ENCODE peak calls at places on chromosomes 13 and 19, in four cellular contexts. V is fibroblast of the aortic adventitia, P is right lobe of liver, J is A549. H is an unnamed sample.

GRCh38 chr13:93721483-93721882 is 494.9 kb downstream of the GPC6 start:
- DNase-seq in V (no peak), P (no peak), J (no peak), H (no peak)

GRCh38 chr13:113598481-113598880 is 13.9 kb downstream of the TFDP1 start:
- DNase-seq in V (no peak), P (no peak), J (no peak), H (no peak)

GRCh38 chr13:40506592-40507446 is 159.6 kb downstream of the FOXO1 start:
- DNase-seq in V (no peak), P (no peak), J (no peak), H (no peak)

GRCh38 chr19:38228491-38229439 is 4.7 kb upstream of the DPF1 start:
- DNase-seq in V (no peak), P (no peak), J (no peak), H (no peak)

GRCh38 chr19:8578642-8579265 is 1.5 kb upstream of the MYO1F start:
- DNase-seq in V (peak), P (peak), J (peak), H (peak)

GRCh38 chr13:84649853-84650252 is 767.6 kb upstream of the SLITRK1 start:
- DNase-seq in V (peak), P (no peak), J (no peak), H (no peak)

GRCh38 chr19:23392706-23393105 is 2.6 kb downstream of the ZNF91 start:
- DNase-seq in V (no peak), P (no peak), J (no peak), H (no peak)

GRCh38 chr19:36436531-36436930 is 18.1 kb upstream of the ZFP82 start:
- DNase-seq in V (no peak), P (no peak), J (no peak), H (peak)

GRCh38 chr13:113448885-113449692 is 4.2 kb downstream of the ADPRHL1 start:
- DNase-seq in V (peak), P (no peak), J (peak), H (peak)

GRCh38 chr13:107450426-107450825 is 764.9 kb downstream of the LIG4 start:
- DNase-seq in V (peak), P (no peak), J (no peak), H (peak)

GRCh38 chr19:49869009-49869483 is 1.7 kb upstream of the PNKP start:
- DNase-seq in V (no peak), P (no peak), J (no peak), H (no peak)

GRCh38 chr19:1104452-1105216 is 840 bp downstream of the GPX4 start:
- DNase-seq in V (peak), P (peak), J (no peak), H (peak)

GRCh38 chr13:88456155-88456554 is 785.0 kb downstream of the SLITRK5 start:
- DNase-seq in V (no peak), P (no peak), J (no peak), H (no peak)

GRCh38 chr13:50198508-50198907 is 183.3 kb downstream of the KCNRG start:
- DNase-seq in V (peak), P (no peak), J (no peak), H (peak)

GRCh38 chr19:2261438-2262172 is 5.4 kb upstream of the JSRP1 start:
- DNase-seq in V (peak), P (no peak), J (no peak), H (no peak)

GRCh38 chr13:73914119-73914518 is 220.1 kb downstream of the KLF12 start:
- DNase-seq in V (peak), P (no peak), J (no peak), H (no peak)

GRCh38 chr13:39132286-39132685 is 94.0 kb downstream of the NHLRC3 start:
- DNase-seq in V (no peak), P (no peak), J (no peak), H (peak)

GRCh38 chr13:24274452-24274971 is 34.9 kb upstream of the C1QTNF9 start:
- DNase-seq in V (no peak), P (no peak), J (no peak), H (no peak)

GRCh38 chr13:48258002-48258401 is 25.0 kb downstream of the ITM2B start:
- DNase-seq in V (no peak), P (no peak), J (peak), H (no peak)

GRCh38 chr13:22298530-22298929 is 627.7 kb downstream of the FGF9 start:
- DNase-seq in V (no peak), P (no peak), J (no peak), H (no peak)

GRCh38 chr19:17842663-17843313 is 5.0 kb downstream of the JAK3 start:
- DNase-seq in V (no peak), P (no peak), J (no peak), H (no peak)

GRCh38 chr13:26785845-26786630 is 25.5 kb upstream of the GPR12 start:
- DNase-seq in V (peak), P (peak), J (no peak), H (no peak)

GRCh38 chr19:15223649-15224371 is 8.4 kb downstream of the EPHX3 start:
- DNase-seq in V (no peak), P (no peak), J (no peak), H (no peak)

GRCh38 chr19:10003271-10003670 is 7.0 kb downstream of the COL5A3 start:
- DNase-seq in V (no peak), P (no peak), J (no peak), H (no peak)

GRCh38 chr19:10005632-10006334 is 4.5 kb downstream of the COL5A3 start:
- DNase-seq in V (no peak), P (no peak), J (no peak), H (no peak)

GRCh38 chr19:10004617-10005016 is 5.7 kb downstream of the COL5A3 start:
- DNase-seq in V (no peak), P (no peak), J (no peak), H (no peak)

GRCh38 chr19:10000171-10000826 is 10.0 kb downstream of the COL5A3 start:
- DNase-seq in V (peak), P (peak), J (peak), H (peak)

DNA sequence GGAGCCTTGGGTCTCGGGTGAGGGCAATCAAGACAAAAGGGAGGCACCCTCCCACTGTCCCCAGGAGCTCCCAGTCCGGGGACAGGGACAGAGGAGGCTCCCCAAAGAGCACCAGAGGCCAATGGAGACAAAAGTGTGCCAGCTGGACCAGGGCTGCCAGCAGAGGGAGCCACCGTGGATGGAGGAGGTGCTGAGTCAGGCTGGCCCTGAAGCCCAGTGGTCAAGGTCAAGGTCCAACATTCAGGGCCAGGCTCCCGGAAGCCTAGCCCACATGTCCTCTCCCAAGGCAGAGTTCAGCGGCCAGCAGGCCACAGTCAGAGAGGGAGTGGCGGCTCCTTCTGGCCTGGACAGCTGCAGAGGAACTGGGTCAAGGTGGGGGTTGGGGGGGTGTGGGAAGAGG is 8.4 kb downstream of the COL5A3 start:
- DNase-seq in V (no peak), P (peak), J (no peak), H (peak)
- TF ChIP-seq CTCF in V (peak), P (peak), J (peak), H (peak)

GRCh38 chr13:41919031-41919740 is 41.7 kb downstream of the VWA8 start:
- DNase-seq in V (peak), P (no peak), J (no peak), H (no peak)
- TF ChIP-seq CTCF in V (no peak), P (no peak), J (no peak), H (no peak)

GRCh38 chr13:68234278-68234677 is 1004.1 kb upstream of the PCDH9 start:
- DNase-seq in V (no peak), P (no peak), J (no peak), H (peak)
- TF ChIP-seq CTCF in V (no peak), P (peak), J (no peak), H (peak)

GRCh38 chr13:97125051-97125809 is 96.9 kb upstream of the MBNL2 start:
- DNase-seq in V (peak), P (no peak), J (no peak), H (peak)
- TF ChIP-seq CTCF in V (no peak), P (no peak), J (no peak), H (no peak)

GRCh38 chr19:30158067-30158892 is 213.9 kb upstream of the ZNF536 start:
- DNase-seq in V (no peak), P (no peak), J (no peak), H (no peak)
- TF ChIP-seq CTCF in V (no peak), P (no peak), J (no peak), H (no peak)

GRCh38 chr13:19324325-19324724 is 142.7 kb upstream of the TUBA3C start:
- DNase-seq in V (no peak), P (no peak), J (no peak), H (no peak)

DNA sequence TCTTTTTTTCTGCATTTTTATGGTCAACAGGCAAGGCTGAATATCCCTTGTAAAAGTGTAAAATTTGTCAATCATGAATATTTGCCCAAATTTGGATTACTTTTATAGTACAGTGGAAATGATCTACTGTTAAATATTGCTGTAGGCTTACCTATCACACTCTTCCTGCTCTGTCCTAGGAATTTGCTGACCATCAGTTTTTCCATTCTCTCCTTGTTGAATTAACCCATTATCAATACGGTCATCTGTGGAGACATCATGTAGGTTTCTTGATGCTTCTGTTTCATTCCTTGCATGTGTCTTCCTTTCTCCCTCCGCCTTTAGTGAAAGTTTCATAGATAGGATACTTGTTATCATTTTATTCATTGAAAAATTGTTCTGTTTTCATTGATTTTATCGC is 139.6 kb upstream of the TUBA3C start:
- DNase-seq in V (no peak), P (no peak), J (no peak), H (no peak)
- TF ChIP-seq CTCF in V (no peak), P (no peak), J (no peak), H (no peak)

DNA sequence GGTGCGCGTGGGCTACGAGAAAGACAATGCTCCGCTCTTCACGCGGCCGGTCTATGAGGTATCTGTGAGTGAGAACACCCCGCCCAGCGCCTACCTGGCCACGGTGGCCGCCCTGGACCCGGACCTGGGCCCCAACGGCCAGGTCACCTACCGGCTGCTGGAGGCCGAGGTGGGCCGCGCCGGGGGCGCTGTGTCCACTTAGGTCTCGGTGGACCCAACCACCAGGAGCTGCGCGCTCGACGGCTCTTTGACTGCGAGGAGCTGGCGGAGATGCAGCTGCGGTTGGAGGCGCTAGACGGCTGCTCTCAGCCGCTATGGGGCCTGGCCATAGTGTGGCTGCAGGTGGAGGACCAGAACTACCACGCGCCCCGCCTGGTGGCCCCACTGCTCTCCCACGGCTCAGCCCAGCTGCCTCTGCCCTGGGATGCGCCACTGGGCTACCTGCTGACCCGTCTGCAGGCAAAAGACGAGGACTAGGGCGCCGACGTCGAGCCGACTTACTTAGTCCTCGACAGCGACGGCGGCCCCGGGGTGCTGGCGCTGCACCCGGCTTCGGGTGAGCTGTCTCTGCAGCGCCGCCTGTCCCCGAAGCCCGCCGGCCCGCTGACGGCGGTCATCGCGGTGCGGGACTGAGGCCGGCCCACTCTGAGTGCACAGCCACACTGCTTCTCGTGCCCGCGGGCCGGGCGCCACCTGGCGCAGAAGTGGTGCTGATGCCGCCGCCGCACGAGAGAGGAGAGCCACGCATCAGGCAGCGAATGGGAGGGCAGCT is 173.0 kb downstream of the OLFM4 start:
- DNase-seq in V (no peak), P (peak), J (no peak), H (no peak)
- TF ChIP-seq CTCF in V (no peak), P (no peak), J (no peak), H (no peak)

GRCh38 chr19:57651654-57651996 is 17.1 kb upstream of the ZSCAN4 start:
- DNase-seq in V (no peak), P (no peak), J (no peak), H (no peak)
- TF ChIP-seq CTCF in V (no peak), P (no peak), J (no peak), H (no peak)

DNA sequence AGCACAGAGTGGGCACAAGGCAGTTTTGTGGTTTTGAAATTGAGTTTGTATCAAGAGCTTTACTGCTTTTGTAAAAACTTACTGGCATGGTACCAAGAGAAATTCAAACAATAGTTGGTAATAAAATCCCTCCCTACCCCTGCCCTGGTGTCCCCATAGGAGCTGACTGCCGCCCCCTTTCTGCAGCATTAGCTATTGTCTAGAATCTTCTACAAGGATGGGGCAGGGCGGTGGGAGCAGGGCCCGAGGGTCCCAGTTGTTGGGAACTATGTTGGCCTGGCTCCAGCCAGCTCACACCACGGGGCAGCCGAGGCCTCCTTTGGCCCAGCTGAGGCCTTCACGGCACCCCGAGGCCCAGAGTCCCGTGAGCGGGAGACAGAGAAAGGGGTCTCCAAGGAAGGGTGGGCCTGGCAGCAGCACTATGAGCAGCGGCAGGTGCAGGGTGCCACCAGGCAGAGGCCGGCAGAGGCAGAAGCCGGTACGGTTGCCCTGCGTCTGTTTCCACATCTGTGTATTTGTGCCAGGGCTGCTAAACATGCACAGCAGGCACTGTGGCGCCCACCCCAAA is 57.9 kb downstream of the KDM4B start:
- DNase-seq in V (peak), P (no peak), J (no peak), H (no peak)
- TF ChIP-seq CTCF in V (peak), P (no peak), J (no peak), H (peak)

GRCh38 chr19:52206481-52206880 is 16.6 kb downstream of the PPP2R1A start:
- DNase-seq in V (no peak), P (no peak), J (no peak), H (no peak)
- TF ChIP-seq CTCF in V (no peak), P (no peak), J (no peak), H (no peak)

H was measured in MCF 10A.